ENCODE peak calls at places on chromosome 9, in four cellular contexts. V, Q, W and H are unnamed samples.

GRCh38 chr9:129278391-129279237 is 100.6 kb upstream of the IER5L start:
- DNase-seq in Q (peak; percentile 31), W (no peak), V (no peak), H (peak; percentile 63)

GRCh38 chr9:130058887-130059286 is 5.2 kb downstream of the GPR107 start:
- DNase-seq in W (no peak), V (no peak), Q (no peak), H (no peak)

GRCh38 chr9:113343732-113344231 is 3.7 kb upstream of the WDR31 start:
- DNase-seq in V (peak; percentile 95), W (peak; percentile 84), Q (peak; percentile 89), H (peak; percentile 64)

GRCh38 chr9:71916834-71917534 is 5.5 kb downstream of the C9orf85 start:
- DNase-seq in Q (no peak), W (no peak), V (no peak), H (no peak)

GRCh38 chr9:126860077-126860756 is at the start of gene ZBTB34:
- DNase-seq in Q (peak; percentile 72), V (peak; percentile 84), W (peak; percentile 87), H (peak; percentile 88)

GRCh38 chr9:68513385-68513784 is 27.3 kb downstream of the TMEM252 start:
- DNase-seq in Q (no peak), V (no peak), W (no peak), H (no peak)

GRCh38 chr9:2414465-2414864 is 207.1 kb upstream of the VLDLR start:
- DNase-seq in V (no peak), W (no peak), Q (no peak), H (no peak)

GRCh38 chr9:125889524-125890473 is 142.6 kb downstream of the PBX3 start:
- DNase-seq in W (peak; percentile 47), V (peak; percentile 66), Q (no peak), H (peak; percentile 69)

GRCh38 chr9:76868897-76869296 is 37.0 kb downstream of the PRUNE2 start:
- DNase-seq in Q (no peak), V (no peak), W (no peak), H (no peak)

GRCh38 chr9:129312731-129313130 is 134.7 kb upstream of the IER5L start:
- DNase-seq in Q (no peak), V (no peak), W (no peak), H (peak; percentile 44)

GRCh38 chr9:33162721-33163311 is 4.3 kb downstream of the B4GALT1 start:
- DNase-seq in Q (no peak), V (no peak), W (peak; percentile 53), H (no peak)

GRCh38 chr9:132136151-132136892 is 25.5 kb upstream of the NTNG2 start:
- DNase-seq in Q (no peak), V (no peak), W (no peak), H (no peak)

GRCh38 chr9:130268521-130269131 is 3.1 kb downstream of the HMCN2 start:
- DNase-seq in Q (no peak), W (no peak), V (no peak), H (no peak)

GRCh38 chr9:125284855-125285254 is 23.2 kb downstream of the GAPVD1 start:
- DNase-seq in Q (no peak), V (no peak), W (no peak), H (no peak)

GRCh38 chr9:107946364-107947137 is 457.0 kb upstream of the KLF4 start:
- DNase-seq in W (no peak), Q (no peak), V (no peak), H (no peak)

GRCh38 chr9:72753261-72753893 is 199.5 kb downstream of the ALDH1A1 start:
- DNase-seq in W (peak; percentile 23), V (no peak), Q (no peak), H (no peak)

GRCh38 chr9:74373348-74373747 is 123.8 kb upstream of the RORB start:
- DNase-seq in W (no peak), V (no peak), Q (no peak), H (no peak)

GRCh38 chr9:22189471-22189870 is 180.4 kb upstream of the CDKN2B start:
- DNase-seq in V (no peak), Q (no peak), W (no peak), H (no peak)
- H3K9me3 ChIP-seq in V (no peaks in the 10 kb centered on the region), Q (peaks cover 2% of the 10 kb centered on the region), W (no peaks in the 10 kb centered on the region), H (no peaks in the 10 kb centered on the region)

DNA sequence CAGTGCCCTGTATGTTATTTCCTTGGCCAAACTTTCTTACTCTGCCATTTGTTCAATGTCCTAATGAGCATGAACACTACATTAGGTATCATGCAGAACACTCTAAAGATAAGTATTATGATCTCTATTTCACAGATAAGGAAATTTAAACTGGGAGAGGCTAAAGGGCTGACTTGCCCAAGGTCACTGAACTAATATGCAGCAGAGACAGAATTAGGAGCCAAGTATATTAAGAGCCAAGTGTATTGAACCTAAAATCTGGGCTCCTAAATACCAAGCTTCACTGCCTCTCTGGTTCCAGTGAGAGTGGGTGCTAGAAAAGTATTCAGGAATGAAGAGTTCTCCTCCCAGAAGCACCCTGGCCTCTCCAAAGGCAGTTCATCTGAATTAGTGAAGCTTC is 13.5 kb downstream of the NR4A3 start:
- DNase-seq in Q (no peak), V (no peak), W (no peak), H (no peak)
- H3K4me1 ChIP-seq in Q (no peaks in the 10 kb centered on the region), V (no peaks in the 10 kb centered on the region), W (no peaks in the 10 kb centered on the region), H (no peaks in the 10 kb centered on the region)

DNA sequence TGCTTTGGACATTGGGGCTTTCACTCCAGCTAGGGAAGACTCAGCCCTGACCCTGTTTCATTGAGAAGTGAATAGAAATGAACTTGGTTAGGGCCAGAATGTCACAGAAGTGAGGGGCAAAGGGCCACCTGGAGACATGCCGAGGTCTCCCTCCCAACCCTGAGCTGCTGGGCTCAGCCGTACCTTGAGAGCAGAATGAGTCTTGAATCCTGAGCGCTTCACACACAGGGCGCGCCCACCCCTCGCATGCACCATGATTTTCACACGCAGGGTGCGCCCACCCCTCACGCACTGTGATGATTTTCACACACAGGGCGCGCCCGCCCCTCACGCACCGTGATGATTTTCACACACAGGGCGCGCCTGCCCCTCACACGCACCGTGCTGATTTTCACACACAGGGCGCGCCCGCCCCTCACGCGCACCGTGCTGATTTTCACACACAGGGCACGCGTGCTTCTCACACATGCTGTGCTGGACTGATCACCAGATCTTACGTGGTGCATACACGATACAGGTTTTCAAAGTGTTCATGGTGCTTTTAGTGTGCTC is 99.0 kb downstream of the EHMT1 start:
- DNase-seq in Q (no peak), W (no peak), V (no peak), H (no peak)
- H3K9me3 ChIP-seq in Q (no peaks in the 10 kb centered on the region), W (no peaks in the 10 kb centered on the region), V (no peaks in the 10 kb centered on the region), H (no peaks in the 10 kb centered on the region)

GRCh38 chr9:110123364-110124095 is 84.4 kb downstream of the C9orf152 start:
- DNase-seq in Q (no peak), W (no peak), V (no peak), H (no peak)
- H3K4me1 ChIP-seq in Q (no peaks in the 10 kb centered on the region), W (peaks cover 38% of the 10 kb centered on the region), V (peaks cover 56% of the 10 kb centered on the region), H (peaks cover 59% of the 10 kb centered on the region)

GRCh38 chr9:5635390-5635789 is 6.5 kb downstream of the RIC1 start:
- DNase-seq in W (no peak), V (no peak), Q (no peak), H (no peak)
- H3K9me3 ChIP-seq in W (no peaks in the 10 kb centered on the region), V (no peaks in the 10 kb centered on the region), Q (peaks cover 2% of the 10 kb centered on the region), H (no peaks in the 10 kb centered on the region)

DNA sequence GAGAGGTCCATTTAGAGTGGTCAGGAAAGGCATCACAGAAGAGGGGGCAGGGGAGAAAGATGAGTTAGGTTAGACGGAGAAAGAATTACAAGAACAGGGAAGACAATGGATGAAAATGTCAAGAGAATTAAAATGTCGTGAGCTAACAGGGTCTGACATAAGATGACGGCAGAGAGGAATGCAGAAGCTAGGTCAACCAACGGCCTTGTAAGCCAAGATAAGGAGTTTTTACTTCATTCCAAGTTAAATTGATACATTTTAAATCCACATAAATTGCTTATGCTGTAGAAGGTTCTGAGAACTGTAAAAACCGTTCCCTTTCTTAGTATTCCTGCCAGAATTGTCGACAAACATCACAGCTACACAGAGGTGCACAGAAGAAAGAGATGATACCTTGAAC is 897.0 kb upstream of the DMAC1 start:
- DNase-seq in W (no peak), Q (no peak), V (no peak), H (no peak)
- H3K4me1 ChIP-seq in W (no peaks in the 10 kb centered on the region), Q (no peaks in the 10 kb centered on the region), V (peaks cover 10% of the 10 kb centered on the region), H (no peaks in the 10 kb centered on the region)

GRCh38 chr9:136678624-136679023 is 8.6 kb downstream of the AGPAT2 start:
- DNase-seq in W (no peak), Q (no peak), V (no peak), H (no peak)
- H3K9me3 ChIP-seq in W (no peaks in the 10 kb centered on the region), Q (no peaks in the 10 kb centered on the region), V (no peaks in the 10 kb centered on the region), H (no peaks in the 10 kb centered on the region)

GRCh38 chr9:18314321-18314720 is 159.6 kb upstream of the ADAMTSL1 start:
- DNase-seq in W (no peak), Q (no peak), V (no peak), H (no peak)

GRCh38 chr9:18317896-18318295 is 156.1 kb upstream of the ADAMTSL1 start:
- DNase-seq in Q (no peak), W (no peak), V (no peak), H (no peak)

GRCh38 chr9:18324928-18325327 is 149.0 kb upstream of the ADAMTSL1 start:
- DNase-seq in V (no peak), Q (no peak), W (no peak), H (no peak)

GRCh38 chr9:18325337-18326011 is 148.5 kb upstream of the ADAMTSL1 start:
- DNase-seq in Q (no peak), V (no peak), W (no peak), H (no peak)

GRCh38 chr9:18320046-18320445 is 153.9 kb upstream of the ADAMTSL1 start:
- DNase-seq in W (no peak), V (no peak), Q (no peak), H (no peak)
- H3K4me1 ChIP-seq in W (no peaks in the 10 kb centered on the region), V (no peaks in the 10 kb centered on the region), Q (no peaks in the 10 kb centered on the region), H (no peaks in the 10 kb centered on the region)

DNA sequence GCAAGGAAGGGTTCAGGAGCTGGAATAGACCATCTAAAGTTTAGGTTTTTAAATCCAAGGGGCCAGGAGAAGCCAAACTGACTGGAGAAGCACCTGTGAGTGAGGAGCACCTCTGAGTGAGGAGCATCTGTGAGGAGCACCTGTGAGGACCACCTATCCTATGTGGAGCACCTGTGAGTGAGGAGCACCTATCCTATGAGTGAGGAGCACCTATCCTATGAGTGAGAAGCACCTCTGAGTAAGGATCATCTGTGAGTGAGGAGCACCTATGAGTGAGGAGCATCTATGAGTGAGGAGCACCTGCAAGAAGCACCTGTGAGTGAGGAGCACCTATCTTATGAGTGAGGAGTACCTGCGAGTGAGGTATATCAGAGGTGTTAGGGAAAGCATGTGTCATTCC is 8.0 kb upstream of the OR1Q1 start:
- DNase-seq in Q (no peak), W (no peak), V (no peak), H (no peak)
- H3K9me3 ChIP-seq in Q (peaks cover 5% of the 10 kb centered on the region), W (no peaks in the 10 kb centered on the region), V (no peaks in the 10 kb centered on the region), H (no peaks in the 10 kb centered on the region)